ENCODE peak calls at places on chromosomes 5 and 9, in six cellular contexts. One of them, this sample, is unnamed.

GRCh38 chr5:91706785-91707520 is 323.8 kb upstream of the ARRDC3 start:
- DNase-seq in LoVo: no peak
- DNase-seq in stimulated activated CD4-positive, alpha-beta T cell treated with anti-CD3 and anti-CD28 coated beads, Interleukin-2, amount 100 ng/mL, for 24 hours: no peak
- DNase-seq in transverse colon: no peak
- DNase-seq in retinal pigment epithelial cell: peak
- DNase-seq in HT-29: no peak
- DNase-seq in this sample: no peak

GRCh38 chr5:80140496-80140895 is 105.3 kb downstream of the THBS4 start:
- DNase-seq in LoVo: no peak
- DNase-seq in stimulated activated CD4-positive, alpha-beta T cell treated with anti-CD3 and anti-CD28 coated beads, Interleukin-2, amount 100 ng/mL, for 24 hours: peak
- DNase-seq in transverse colon: no peak
- DNase-seq in retinal pigment epithelial cell: no peak
- DNase-seq in HT-29: no peak
- DNase-seq in this sample: no peak

GRCh38 chr5:123035950-123036390 is 555 bp downstream of the PPIC start:
- DNase-seq in LoVo: peak
- DNase-seq in stimulated activated CD4-positive, alpha-beta T cell treated with anti-CD3 and anti-CD28 coated beads, Interleukin-2, amount 100 ng/mL, for 24 hours: no peak
- DNase-seq in transverse colon: peak
- DNase-seq in retinal pigment epithelial cell: no peak
- DNase-seq in HT-29: peak
- DNase-seq in this sample: peak

GRCh38 chr9:37953775-37954437 is 50.0 kb upstream of the SLC25A51 start:
- DNase-seq in LoVo: no peak
- DNase-seq in stimulated activated CD4-positive, alpha-beta T cell treated with anti-CD3 and anti-CD28 coated beads, Interleukin-2, amount 100 ng/mL, for 24 hours: peak
- DNase-seq in transverse colon: no peak
- DNase-seq in retinal pigment epithelial cell: peak
- DNase-seq in HT-29: no peak
- DNase-seq in this sample: no peak

GRCh38 chr9:25681270-25681669 is 3.0 kb upstream of the TUSC1 start:
- DNase-seq in LoVo: no peak
- DNase-seq in stimulated activated CD4-positive, alpha-beta T cell treated with anti-CD3 and anti-CD28 coated beads, Interleukin-2, amount 100 ng/mL, for 24 hours: no peak
- DNase-seq in transverse colon: no peak
- DNase-seq in retinal pigment epithelial cell: no peak
- DNase-seq in HT-29: no peak
- DNase-seq in this sample: no peak

GRCh38 chr5:3825888-3826465 is 230.3 kb downstream of the IRX1 start:
- DNase-seq in LoVo: no peak
- DNase-seq in stimulated activated CD4-positive, alpha-beta T cell treated with anti-CD3 and anti-CD28 coated beads, Interleukin-2, amount 100 ng/mL, for 24 hours: no peak
- DNase-seq in transverse colon: no peak
- DNase-seq in retinal pigment epithelial cell: no peak
- DNase-seq in HT-29: no peak
- DNase-seq in this sample: no peak

GRCh38 chr5:132979367-132979935 is 16.0 kb upstream of the AFF4 start:
- DNase-seq in LoVo: no peak
- DNase-seq in stimulated activated CD4-positive, alpha-beta T cell treated with anti-CD3 and anti-CD28 coated beads, Interleukin-2, amount 100 ng/mL, for 24 hours: no peak
- DNase-seq in transverse colon: no peak
- DNase-seq in retinal pigment epithelial cell: no peak
- DNase-seq in HT-29: no peak
- DNase-seq in this sample: no peak

GRCh38 chr5:157540707-157541451 is 34.7 kb downstream of the ADAM19 start:
- DNase-seq in LoVo: no peak
- DNase-seq in stimulated activated CD4-positive, alpha-beta T cell treated with anti-CD3 and anti-CD28 coated beads, Interleukin-2, amount 100 ng/mL, for 24 hours: peak
- DNase-seq in transverse colon: peak
- DNase-seq in retinal pigment epithelial cell: no peak
- DNase-seq in HT-29: no peak
- DNase-seq in this sample: no peak

GRCh38 chr5:16600397-16600796 is 16.4 kb downstream of the RETREG1 start:
- DNase-seq in LoVo: no peak
- DNase-seq in stimulated activated CD4-positive, alpha-beta T cell treated with anti-CD3 and anti-CD28 coated beads, Interleukin-2, amount 100 ng/mL, for 24 hours: no peak
- DNase-seq in transverse colon: no peak
- DNase-seq in retinal pigment epithelial cell: no peak
- DNase-seq in HT-29: no peak
- DNase-seq in this sample: peak

GRCh38 chr5:92676839-92677197 is 904.2 kb downstream of the NR2F1-AS1 start:
- DNase-seq in LoVo: no peak
- DNase-seq in stimulated activated CD4-positive, alpha-beta T cell treated with anti-CD3 and anti-CD28 coated beads, Interleukin-2, amount 100 ng/mL, for 24 hours: no peak
- DNase-seq in transverse colon: no peak
- DNase-seq in retinal pigment epithelial cell: peak
- DNase-seq in HT-29: no peak
- DNase-seq in this sample: no peak

GRCh38 chr5:104540448-104540847 is 977.9 kb upstream of the NUDT12 start:
- DNase-seq in LoVo: peak
- DNase-seq in stimulated activated CD4-positive, alpha-beta T cell treated with anti-CD3 and anti-CD28 coated beads, Interleukin-2, amount 100 ng/mL, for 24 hours: no peak
- DNase-seq in transverse colon: peak
- DNase-seq in retinal pigment epithelial cell: peak
- DNase-seq in HT-29: peak
- DNase-seq in this sample: no peak

GRCh38 chr9:81468084-81468595 is 221.2 kb downstream of the TLE1 start:
- DNase-seq in LoVo: no peak
- DNase-seq in stimulated activated CD4-positive, alpha-beta T cell treated with anti-CD3 and anti-CD28 coated beads, Interleukin-2, amount 100 ng/mL, for 24 hours: no peak
- DNase-seq in transverse colon: no peak
- DNase-seq in retinal pigment epithelial cell: no peak
- DNase-seq in HT-29: no peak
- DNase-seq in this sample: no peak

GRCh38 chr9:14396171-14396570 is 82.2 kb upstream of the NFIB start:
- DNase-seq in LoVo: no peak
- DNase-seq in stimulated activated CD4-positive, alpha-beta T cell treated with anti-CD3 and anti-CD28 coated beads, Interleukin-2, amount 100 ng/mL, for 24 hours: no peak
- DNase-seq in transverse colon: no peak
- DNase-seq in retinal pigment epithelial cell: no peak
- DNase-seq in HT-29: no peak
- DNase-seq in this sample: no peak

GRCh38 chr9:2418619-2419018 is 203.0 kb upstream of the VLDLR start:
- DNase-seq in LoVo: peak
- DNase-seq in stimulated activated CD4-positive, alpha-beta T cell treated with anti-CD3 and anti-CD28 coated beads, Interleukin-2, amount 100 ng/mL, for 24 hours: no peak
- DNase-seq in transverse colon: no peak
- DNase-seq in retinal pigment epithelial cell: no peak
- DNase-seq in HT-29: no peak
- DNase-seq in this sample: peak

GRCh38 chr5:149358294-149358651 is 427 bp downstream of the PCYOX1L start:
- DNase-seq in LoVo: no peak
- DNase-seq in stimulated activated CD4-positive, alpha-beta T cell treated with anti-CD3 and anti-CD28 coated beads, Interleukin-2, amount 100 ng/mL, for 24 hours: peak
- DNase-seq in transverse colon: peak
- DNase-seq in retinal pigment epithelial cell: no peak
- DNase-seq in HT-29: no peak
- DNase-seq in this sample: peak

GRCh38 chr5:1875843-1876671 is 6.7 kb downstream of the IRX4 start:
- DNase-seq in LoVo: no peak
- DNase-seq in stimulated activated CD4-positive, alpha-beta T cell treated with anti-CD3 and anti-CD28 coated beads, Interleukin-2, amount 100 ng/mL, for 24 hours: no peak
- DNase-seq in transverse colon: no peak
- DNase-seq in retinal pigment epithelial cell: no peak
- DNase-seq in HT-29: no peak
- DNase-seq in this sample: peak

GRCh38 chr5:144549580-144549979 is 378.9 kb downstream of the KCTD16 start:
- DNase-seq in LoVo: no peak
- DNase-seq in stimulated activated CD4-positive, alpha-beta T cell treated with anti-CD3 and anti-CD28 coated beads, Interleukin-2, amount 100 ng/mL, for 24 hours: no peak
- DNase-seq in transverse colon: no peak
- DNase-seq in retinal pigment epithelial cell: peak
- DNase-seq in HT-29: no peak
- DNase-seq in this sample: peak

GRCh38 chr9:135989722-135990467 is 28.7 kb upstream of the UBAC1 start:
- DNase-seq in LoVo: no peak
- DNase-seq in stimulated activated CD4-positive, alpha-beta T cell treated with anti-CD3 and anti-CD28 coated beads, Interleukin-2, amount 100 ng/mL, for 24 hours: peak
- DNase-seq in transverse colon: no peak
- DNase-seq in retinal pigment epithelial cell: no peak
- DNase-seq in HT-29: no peak
- DNase-seq in this sample: no peak

GRCh38 chr5:168624850-168625357 is 45.7 kb upstream of the PANK3 start:
- DNase-seq in LoVo: no peak
- DNase-seq in stimulated activated CD4-positive, alpha-beta T cell treated with anti-CD3 and anti-CD28 coated beads, Interleukin-2, amount 100 ng/mL, for 24 hours: no peak
- DNase-seq in transverse colon: no peak
- DNase-seq in retinal pigment epithelial cell: no peak
- DNase-seq in HT-29: no peak
- DNase-seq in this sample: no peak

GRCh38 chr5:78320461-78320860 is 26.0 kb upstream of the AP3B1 start:
- DNase-seq in LoVo: peak
- DNase-seq in stimulated activated CD4-positive, alpha-beta T cell treated with anti-CD3 and anti-CD28 coated beads, Interleukin-2, amount 100 ng/mL, for 24 hours: no peak
- DNase-seq in transverse colon: no peak
- DNase-seq in retinal pigment epithelial cell: no peak
- DNase-seq in HT-29: peak
- DNase-seq in this sample: peak

GRCh38 chr9:133615101-133615896 is 6.1 kb upstream of the FAM163B start:
- DNase-seq in LoVo: no peak
- DNase-seq in stimulated activated CD4-positive, alpha-beta T cell treated with anti-CD3 and anti-CD28 coated beads, Interleukin-2, amount 100 ng/mL, for 24 hours: no peak
- DNase-seq in transverse colon: no peak
- DNase-seq in retinal pigment epithelial cell: no peak
- DNase-seq in HT-29: no peak
- DNase-seq in this sample: no peak

GRCh38 chr5:65828507-65828906 is 97.9 kb upstream of the ERBIN start:
- DNase-seq in LoVo: no peak
- DNase-seq in stimulated activated CD4-positive, alpha-beta T cell treated with anti-CD3 and anti-CD28 coated beads, Interleukin-2, amount 100 ng/mL, for 24 hours: no peak
- DNase-seq in transverse colon: no peak
- DNase-seq in retinal pigment epithelial cell: no peak
- DNase-seq in HT-29: no peak
- DNase-seq in this sample: no peak

GRCh38 chr5:55668356-55668755 is 43.8 kb downstream of the SLC38A9 start:
- DNase-seq in LoVo: peak
- DNase-seq in stimulated activated CD4-positive, alpha-beta T cell treated with anti-CD3 and anti-CD28 coated beads, Interleukin-2, amount 100 ng/mL, for 24 hours: no peak
- DNase-seq in transverse colon: no peak
- DNase-seq in retinal pigment epithelial cell: peak
- DNase-seq in HT-29: peak
- DNase-seq in this sample: no peak

GRCh38 chr5:127671218-127671617 is 22.3 kb downstream of the CTXN3 start:
- DNase-seq in LoVo: no peak
- DNase-seq in stimulated activated CD4-positive, alpha-beta T cell treated with anti-CD3 and anti-CD28 coated beads, Interleukin-2, amount 100 ng/mL, for 24 hours: no peak
- DNase-seq in transverse colon: no peak
- DNase-seq in retinal pigment epithelial cell: no peak
- DNase-seq in HT-29: no peak
- DNase-seq in this sample: no peak

GRCh38 chr9:33799928-33800689 is 4.7 kb downstream of the PRSS3 start:
- DNase-seq in LoVo: no peak
- DNase-seq in stimulated activated CD4-positive, alpha-beta T cell treated with anti-CD3 and anti-CD28 coated beads, Interleukin-2, amount 100 ng/mL, for 24 hours: no peak
- DNase-seq in transverse colon: no peak
- DNase-seq in retinal pigment epithelial cell: no peak
- DNase-seq in HT-29: no peak
- DNase-seq in this sample: no peak

GRCh38 chr5:156474251-156474650 is 147.3 kb downstream of the SGCD start:
- DNase-seq in LoVo: no peak
- DNase-seq in stimulated activated CD4-positive, alpha-beta T cell treated with anti-CD3 and anti-CD28 coated beads, Interleukin-2, amount 100 ng/mL, for 24 hours: no peak
- DNase-seq in transverse colon: no peak
- DNase-seq in retinal pigment epithelial cell: no peak
- DNase-seq in HT-29: no peak
- DNase-seq in this sample: no peak

GRCh38 chr5:124139995-124140394 is 606.4 kb downstream of the ZNF608 start:
- DNase-seq in LoVo: no peak
- DNase-seq in stimulated activated CD4-positive, alpha-beta T cell treated with anti-CD3 and anti-CD28 coated beads, Interleukin-2, amount 100 ng/mL, for 24 hours: no peak
- DNase-seq in transverse colon: no peak
- DNase-seq in retinal pigment epithelial cell: no peak
- DNase-seq in HT-29: no peak
- DNase-seq in this sample: no peak

GRCh38 chr9:127154390-127155191 is 32.2 kb upstream of the ANGPTL2 start:
- DNase-seq in LoVo: no peak
- DNase-seq in stimulated activated CD4-positive, alpha-beta T cell treated with anti-CD3 and anti-CD28 coated beads, Interleukin-2, amount 100 ng/mL, for 24 hours: no peak
- DNase-seq in transverse colon: peak
- DNase-seq in retinal pigment epithelial cell: no peak
- DNase-seq in HT-29: no peak
- DNase-seq in this sample: no peak

GRCh38 chr9:108811944-108812343 is 43.8 kb downstream of the ACTL7B start:
- DNase-seq in LoVo: no peak
- DNase-seq in stimulated activated CD4-positive, alpha-beta T cell treated with anti-CD3 and anti-CD28 coated beads, Interleukin-2, amount 100 ng/mL, for 24 hours: no peak
- DNase-seq in transverse colon: no peak
- DNase-seq in retinal pigment epithelial cell: no peak
- DNase-seq in HT-29: no peak
- DNase-seq in this sample: peak

GRCh38 chr5:141172381-141173204 is at the start of gene PCDHB7:
- DNase-seq in LoVo: peak
- DNase-seq in stimulated activated CD4-positive, alpha-beta T cell treated with anti-CD3 and anti-CD28 coated beads, Interleukin-2, amount 100 ng/mL, for 24 hours: no peak
- DNase-seq in transverse colon: no peak
- DNase-seq in retinal pigment epithelial cell: no peak
- DNase-seq in HT-29: peak
- DNase-seq in this sample: peak

GRCh38 chr5:151896041-151896691 is 28.5 kb downstream of the GLRA1 start:
- DNase-seq in LoVo: peak
- DNase-seq in stimulated activated CD4-positive, alpha-beta T cell treated with anti-CD3 and anti-CD28 coated beads, Interleukin-2, amount 100 ng/mL, for 24 hours: no peak
- DNase-seq in transverse colon: no peak
- DNase-seq in retinal pigment epithelial cell: peak
- DNase-seq in HT-29: no peak
- DNase-seq in this sample: no peak

GRCh38 chr5:14296533-14297331 is 153.6 kb downstream of the TRIO start:
- DNase-seq in LoVo: no peak
- DNase-seq in stimulated activated CD4-positive, alpha-beta T cell treated with anti-CD3 and anti-CD28 coated beads, Interleukin-2, amount 100 ng/mL, for 24 hours: no peak
- DNase-seq in transverse colon: no peak
- DNase-seq in retinal pigment epithelial cell: no peak
- DNase-seq in HT-29: no peak
- DNase-seq in this sample: no peak

GRCh38 chr9:3436629-3437028 is 89.2 kb downstream of the RFX3 start:
- DNase-seq in LoVo: no peak
- DNase-seq in stimulated activated CD4-positive, alpha-beta T cell treated with anti-CD3 and anti-CD28 coated beads, Interleukin-2, amount 100 ng/mL, for 24 hours: no peak
- DNase-seq in transverse colon: no peak
- DNase-seq in retinal pigment epithelial cell: no peak
- DNase-seq in HT-29: no peak
- DNase-seq in this sample: no peak

GRCh38 chr9:124665391-124666058 is 105.6 kb downstream of the NR6A1 start:
- DNase-seq in LoVo: peak
- DNase-seq in stimulated activated CD4-positive, alpha-beta T cell treated with anti-CD3 and anti-CD28 coated beads, Interleukin-2, amount 100 ng/mL, for 24 hours: no peak
- DNase-seq in transverse colon: no peak
- DNase-seq in retinal pigment epithelial cell: no peak
- DNase-seq in HT-29: peak
- DNase-seq in this sample: no peak

GRCh38 chr5:16733597-16733996 is 116.8 kb upstream of the RETREG1 start:
- DNase-seq in LoVo: no peak
- DNase-seq in stimulated activated CD4-positive, alpha-beta T cell treated with anti-CD3 and anti-CD28 coated beads, Interleukin-2, amount 100 ng/mL, for 24 hours: no peak
- DNase-seq in transverse colon: no peak
- DNase-seq in retinal pigment epithelial cell: no peak
- DNase-seq in HT-29: no peak
- DNase-seq in this sample: peak

GRCh38 chr5:59116231-59116900 is 533.5 kb downstream of the RAB3C start:
- DNase-seq in LoVo: no peak
- DNase-seq in stimulated activated CD4-positive, alpha-beta T cell treated with anti-CD3 and anti-CD28 coated beads, Interleukin-2, amount 100 ng/mL, for 24 hours: no peak
- DNase-seq in transverse colon: no peak
- DNase-seq in retinal pigment epithelial cell: no peak
- DNase-seq in HT-29: no peak
- DNase-seq in this sample: no peak

GRCh38 chr5:98341711-98342042 is 431.8 kb upstream of the RGMB start:
- DNase-seq in LoVo: no peak
- DNase-seq in stimulated activated CD4-positive, alpha-beta T cell treated with anti-CD3 and anti-CD28 coated beads, Interleukin-2, amount 100 ng/mL, for 24 hours: no peak
- DNase-seq in transverse colon: no peak
- DNase-seq in retinal pigment epithelial cell: no peak
- DNase-seq in HT-29: no peak
- DNase-seq in this sample: no peak